ENCODE peak calls at places on chromosomes 1 and 21, in seven cellular contexts. One of them, this sample, is unnamed.

GRCh38 chr21:33289199-33289819 is 23.1 kb downstream of the IL10RB start:
- DNase-seq in uterus: no peak
- DNase-seq in fibroblast of mammary gland: peak
- DNase-seq in AG10803: peak
- DNase-seq in adrenal gland: no peak
- DNase-seq in GM10248: no peak
- DNase-seq in cardiac fibroblast: peak
- DNase-seq in this sample: no peak

GRCh38 chr1:109089242-109090015 is 1.1 kb upstream of the TMEM167B start:
- DNase-seq in uterus: no peak
- DNase-seq in fibroblast of mammary gland: peak
- DNase-seq in AG10803: peak
- DNase-seq in adrenal gland: peak
- DNase-seq in GM10248: peak
- DNase-seq in cardiac fibroblast: peak
- DNase-seq in this sample: peak

GRCh38 chr1:221987860-221988520 is 246.1 kb upstream of the DUSP10 start:
- DNase-seq in uterus: no peak
- DNase-seq in fibroblast of mammary gland: peak
- DNase-seq in AG10803: peak
- DNase-seq in adrenal gland: no peak
- DNase-seq in GM10248: no peak
- DNase-seq in cardiac fibroblast: peak
- DNase-seq in this sample: no peak

GRCh38 chr1:155173478-155174333 is at the start of gene TRIM46:
- DNase-seq in uterus: no peak
- DNase-seq in fibroblast of mammary gland: peak
- DNase-seq in AG10803: peak
- DNase-seq in adrenal gland: no peak
- DNase-seq in GM10248: peak
- DNase-seq in cardiac fibroblast: peak
- DNase-seq in this sample: peak

GRCh38 chr1:97832490-97832889 is 88.3 kb downstream of the DPYD start:
- DNase-seq in uterus: no peak
- DNase-seq in fibroblast of mammary gland: peak
- DNase-seq in AG10803: peak
- DNase-seq in adrenal gland: peak
- DNase-seq in GM10248: no peak
- DNase-seq in cardiac fibroblast: peak
- DNase-seq in this sample: no peak

GRCh38 chr1:2078170-2078569 is 28.0 kb downstream of the PRKCZ start:
- DNase-seq in uterus: no peak
- DNase-seq in fibroblast of mammary gland: no peak
- DNase-seq in AG10803: no peak
- DNase-seq in adrenal gland: no peak
- DNase-seq in GM10248: no peak
- DNase-seq in cardiac fibroblast: no peak
- DNase-seq in this sample: no peak

GRCh38 chr1:213376862-213377372 is 325.9 kb downstream of the RPS6KC1 start:
- DNase-seq in uterus: no peak
- DNase-seq in fibroblast of mammary gland: no peak
- DNase-seq in AG10803: no peak
- DNase-seq in adrenal gland: no peak
- DNase-seq in GM10248: no peak
- DNase-seq in cardiac fibroblast: peak
- DNase-seq in this sample: no peak

GRCh38 chr21:44709426-44710293 is 1.7 kb downstream of the TSPEAR start:
- DNase-seq in uterus: no peak
- DNase-seq in fibroblast of mammary gland: no peak
- DNase-seq in AG10803: no peak
- DNase-seq in adrenal gland: no peak
- DNase-seq in GM10248: no peak
- DNase-seq in cardiac fibroblast: no peak
- DNase-seq in this sample: no peak

GRCh38 chr1:27099904-27100796 is 54.8 kb downstream of the SLC9A1 start:
- DNase-seq in uterus: peak
- DNase-seq in fibroblast of mammary gland: peak
- DNase-seq in AG10803: peak
- DNase-seq in adrenal gland: no peak
- DNase-seq in GM10248: no peak
- DNase-seq in cardiac fibroblast: peak
- DNase-seq in this sample: peak

GRCh38 chr1:212667223-212668139 is 32.2 kb downstream of the BATF3 start:
- DNase-seq in uterus: peak
- DNase-seq in fibroblast of mammary gland: peak
- DNase-seq in AG10803: peak
- DNase-seq in adrenal gland: peak
- DNase-seq in GM10248: peak
- DNase-seq in cardiac fibroblast: peak
- DNase-seq in this sample: no peak

GRCh38 chr1:185570962-185571361 is 163.2 kb upstream of the HMCN1 start:
- DNase-seq in uterus: no peak
- DNase-seq in fibroblast of mammary gland: no peak
- DNase-seq in AG10803: no peak
- DNase-seq in adrenal gland: no peak
- DNase-seq in GM10248: no peak
- DNase-seq in cardiac fibroblast: no peak
- DNase-seq in this sample: no peak

GRCh38 chr1:20093940-20094391 is 24.0 kb downstream of the PLA2G5 start:
- DNase-seq in uterus: peak
- DNase-seq in fibroblast of mammary gland: peak
- DNase-seq in AG10803: peak
- DNase-seq in adrenal gland: no peak
- DNase-seq in GM10248: no peak
- DNase-seq in cardiac fibroblast: peak
- DNase-seq in this sample: no peak

GRCh38 chr1:218815076-218815475 is 358.6 kb upstream of the LYPLAL1 start:
- DNase-seq in uterus: no peak
- DNase-seq in fibroblast of mammary gland: no peak
- DNase-seq in AG10803: no peak
- DNase-seq in adrenal gland: no peak
- DNase-seq in GM10248: no peak
- DNase-seq in cardiac fibroblast: no peak
- DNase-seq in this sample: no peak

GRCh38 chr1:100883963-100884362 is 10.7 kb downstream of the EXTL2 start:
- DNase-seq in uterus: no peak
- DNase-seq in fibroblast of mammary gland: peak
- DNase-seq in AG10803: peak
- DNase-seq in adrenal gland: no peak
- DNase-seq in GM10248: no peak
- DNase-seq in cardiac fibroblast: peak
- DNase-seq in this sample: no peak

GRCh38 chr1:37858931-37859506 is 373 bp downstream of the MTF1 start:
- DNase-seq in uterus: no peak
- DNase-seq in fibroblast of mammary gland: peak
- DNase-seq in AG10803: peak
- DNase-seq in adrenal gland: no peak
- DNase-seq in GM10248: no peak
- DNase-seq in cardiac fibroblast: peak
- DNase-seq in this sample: no peak

GRCh38 chr1:76463278-76463677 is 388.7 kb downstream of the ST6GALNAC3 start:
- DNase-seq in uterus: no peak
- DNase-seq in fibroblast of mammary gland: no peak
- DNase-seq in AG10803: no peak
- DNase-seq in adrenal gland: no peak
- DNase-seq in GM10248: no peak
- DNase-seq in cardiac fibroblast: no peak
- DNase-seq in this sample: no peak

GRCh38 chr1:86507935-86508582 is 38.8 kb upstream of the CLCA4 start:
- DNase-seq in uterus: peak
- DNase-seq in fibroblast of mammary gland: peak
- DNase-seq in AG10803: peak
- DNase-seq in adrenal gland: peak
- DNase-seq in GM10248: no peak
- DNase-seq in cardiac fibroblast: peak
- DNase-seq in this sample: peak

GRCh38 chr1:196355206-196355786 is 252.9 kb downstream of the KCNT2 start:
- DNase-seq in uterus: no peak
- DNase-seq in fibroblast of mammary gland: peak
- DNase-seq in AG10803: peak
- DNase-seq in adrenal gland: no peak
- DNase-seq in GM10248: no peak
- DNase-seq in cardiac fibroblast: peak
- DNase-seq in this sample: no peak

GRCh38 chr21:37145635-37146111 is 72.6 kb downstream of the TTC3 start:
- DNase-seq in uterus: no peak
- DNase-seq in fibroblast of mammary gland: peak
- DNase-seq in AG10803: no peak
- DNase-seq in adrenal gland: no peak
- DNase-seq in GM10248: no peak
- DNase-seq in cardiac fibroblast: peak
- DNase-seq in this sample: no peak

GRCh38 chr1:167685844-167686243 is 35.9 kb upstream of the MPZL1 start:
- DNase-seq in uterus: no peak
- DNase-seq in fibroblast of mammary gland: no peak
- DNase-seq in AG10803: no peak
- DNase-seq in adrenal gland: no peak
- DNase-seq in GM10248: no peak
- DNase-seq in cardiac fibroblast: no peak
- DNase-seq in this sample: no peak

GRCh38 chr21:34570315-34570714 is 44.6 kb downstream of the RCAN1 start:
- DNase-seq in uterus: no peak
- DNase-seq in fibroblast of mammary gland: peak
- DNase-seq in AG10803: no peak
- DNase-seq in adrenal gland: no peak
- DNase-seq in GM10248: no peak
- DNase-seq in cardiac fibroblast: peak
- DNase-seq in this sample: no peak

GRCh38 chr1:189678779-189679178 is 798.9 kb downstream of the BRINP3 start:
- DNase-seq in uterus: no peak
- DNase-seq in fibroblast of mammary gland: no peak
- DNase-seq in AG10803: no peak
- DNase-seq in adrenal gland: no peak
- DNase-seq in GM10248: no peak
- DNase-seq in cardiac fibroblast: peak
- DNase-seq in this sample: no peak
- TF ChIP-seq CTCF in uterus: no peak
- TF ChIP-seq CTCF in fibroblast of mammary gland: no peak
- TF ChIP-seq CTCF in AG10803: no peak
- TF ChIP-seq CTCF in adrenal gland: peak
- TF ChIP-seq CTCF in GM10248: peak
- TF ChIP-seq CTCF in cardiac fibroblast: no peak
- TF ChIP-seq CTCF in this sample: peak

GRCh38 chr1:47178020-47178419 is 11.8 kb downstream of the PDZK1IP1 start:
- DNase-seq in uterus: no peak
- DNase-seq in fibroblast of mammary gland: no peak
- DNase-seq in AG10803: no peak
- DNase-seq in adrenal gland: no peak
- DNase-seq in GM10248: no peak
- DNase-seq in cardiac fibroblast: no peak
- DNase-seq in this sample: no peak

GRCh38 chr1:47179988-47180563 is 9.8 kb downstream of the PDZK1IP1 start:
- DNase-seq in uterus: no peak
- DNase-seq in fibroblast of mammary gland: no peak
- DNase-seq in AG10803: no peak
- DNase-seq in adrenal gland: no peak
- DNase-seq in GM10248: no peak
- DNase-seq in cardiac fibroblast: no peak
- DNase-seq in this sample: no peak

GRCh38 chr1:47178665-47179022 is 11.2 kb downstream of the PDZK1IP1 start:
- DNase-seq in uterus: no peak
- DNase-seq in fibroblast of mammary gland: no peak
- DNase-seq in AG10803: no peak
- DNase-seq in adrenal gland: no peak
- DNase-seq in GM10248: no peak
- DNase-seq in cardiac fibroblast: no peak
- DNase-seq in this sample: no peak

GRCh38 chr1:47180603-47181094 is 9.2 kb downstream of the PDZK1IP1 start:
- DNase-seq in uterus: no peak
- DNase-seq in fibroblast of mammary gland: no peak
- DNase-seq in AG10803: peak
- DNase-seq in adrenal gland: no peak
- DNase-seq in GM10248: no peak
- DNase-seq in cardiac fibroblast: peak
- DNase-seq in this sample: no peak

GRCh38 chr1:47179023-47179987 is 10.5 kb downstream of the PDZK1IP1 start:
- DNase-seq in uterus: peak
- DNase-seq in fibroblast of mammary gland: peak
- DNase-seq in AG10803: peak
- DNase-seq in adrenal gland: peak
- DNase-seq in GM10248: peak
- DNase-seq in cardiac fibroblast: peak
- DNase-seq in this sample: peak
- TF ChIP-seq CTCF in uterus: peak
- TF ChIP-seq CTCF in fibroblast of mammary gland: peak
- TF ChIP-seq CTCF in AG10803: peak
- TF ChIP-seq CTCF in adrenal gland: peak
- TF ChIP-seq CTCF in GM10248: peak
- TF ChIP-seq CTCF in cardiac fibroblast: peak
- TF ChIP-seq CTCF in this sample: peak

GRCh38 chr1:30087465-30087864 is 635.9 kb downstream of the MATN1 start:
- DNase-seq in uterus: no peak
- DNase-seq in fibroblast of mammary gland: no peak
- DNase-seq in AG10803: no peak
- DNase-seq in adrenal gland: no peak
- DNase-seq in GM10248: no peak
- DNase-seq in cardiac fibroblast: no peak
- DNase-seq in this sample: no peak
- TF ChIP-seq CTCF in uterus: no peak
- TF ChIP-seq CTCF in fibroblast of mammary gland: peak
- TF ChIP-seq CTCF in AG10803: peak
- TF ChIP-seq CTCF in adrenal gland: no peak
- TF ChIP-seq CTCF in GM10248: no peak
- TF ChIP-seq CTCF in cardiac fibroblast: no peak
- TF ChIP-seq CTCF in this sample: peak

DNA sequence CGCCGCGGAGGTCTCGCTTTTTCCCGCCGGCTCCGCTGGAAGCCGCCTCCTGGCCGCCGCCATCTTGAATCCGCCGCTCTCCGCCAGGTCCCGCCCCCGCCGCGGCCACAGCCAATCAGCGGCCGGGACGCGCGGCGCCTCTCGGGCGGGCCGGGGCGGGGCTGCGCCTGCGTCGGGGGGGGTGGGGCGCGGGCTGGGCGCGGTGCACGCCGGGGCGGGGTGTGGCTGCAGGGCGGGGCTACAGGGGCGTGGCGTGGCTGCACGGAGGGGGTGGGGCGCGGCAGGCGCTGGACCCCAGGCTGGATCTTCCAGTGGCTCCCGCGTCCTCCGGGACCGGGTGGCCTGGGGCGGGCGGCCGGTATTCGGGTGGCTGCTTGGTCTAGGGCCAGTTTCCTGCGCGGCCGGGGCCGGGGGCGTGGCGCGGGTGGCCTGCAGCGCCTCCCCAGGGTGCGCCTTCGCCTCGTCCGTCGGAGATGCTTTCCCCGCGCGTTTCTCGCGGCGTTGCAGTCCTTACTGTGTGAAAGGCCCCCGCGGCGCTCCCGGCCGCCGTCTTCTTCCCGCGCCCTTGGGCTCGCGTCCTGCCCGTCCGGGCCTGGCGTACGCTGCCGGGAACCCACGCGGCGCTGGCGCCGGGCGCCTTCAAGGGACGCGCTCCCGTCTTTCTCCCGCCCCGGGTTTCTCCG is 575 bp downstream of the PCNT start:
- DNase-seq in uterus: peak
- DNase-seq in fibroblast of mammary gland: peak
- DNase-seq in AG10803: peak
- DNase-seq in adrenal gland: peak
- DNase-seq in GM10248: peak
- DNase-seq in cardiac fibroblast: peak
- DNase-seq in this sample: peak
- TF ChIP-seq CTCF in uterus: peak
- TF ChIP-seq CTCF in fibroblast of mammary gland: no peak
- TF ChIP-seq CTCF in AG10803: no peak
- TF ChIP-seq CTCF in adrenal gland: no peak
- TF ChIP-seq CTCF in GM10248: peak
- TF ChIP-seq CTCF in cardiac fibroblast: no peak
- TF ChIP-seq CTCF in this sample: no peak

GRCh38 chr1:14606632-14607031 is 8.1 kb downstream of the KAZN start:
- DNase-seq in uterus: no peak
- DNase-seq in fibroblast of mammary gland: no peak
- DNase-seq in AG10803: no peak
- DNase-seq in adrenal gland: no peak
- DNase-seq in GM10248: no peak
- DNase-seq in cardiac fibroblast: no peak
- DNase-seq in this sample: no peak
- TF ChIP-seq CTCF in uterus: no peak
- TF ChIP-seq CTCF in fibroblast of mammary gland: peak
- TF ChIP-seq CTCF in AG10803: peak
- TF ChIP-seq CTCF in adrenal gland: peak
- TF ChIP-seq CTCF in GM10248: no peak
- TF ChIP-seq CTCF in cardiac fibroblast: no peak
- TF ChIP-seq CTCF in this sample: peak

This sample was measured in nephron progenitor cell.